ENCODE peak calls at places on chromosomes 7 and 10, in ten cellular contexts. One of them, this sample, is unnamed. For H3K4me1, the result is how much of the 10 kb centered on the place peaks cover.

GRCh38 chr7:123355576-123356195 is 155.9 kb upstream of the SLC13A1 start:
- DNase-seq in transverse colon: no peak
- DNase-seq in GM23338: peak
- DNase-seq in mammary epithelial cell: peak
- DNase-seq in A549: peak
- DNase-seq in lower lobe of right lung: no peak
- DNase-seq in Peyer's patch: no peak
- DNase-seq in cardiac muscle cell: no peak
- DNase-seq in uterus: no peak
- DNase-seq in SK-N-SH: no peak
- DNase-seq in this sample: no peak

GRCh38 chr10:103942866-103943265 is 24.1 kb upstream of the SLK start:
- DNase-seq in uterus: no peak
- DNase-seq in mammary epithelial cell: no peak
- DNase-seq in lower lobe of right lung: no peak
- DNase-seq in cardiac muscle cell: no peak
- DNase-seq in transverse colon: no peak
- DNase-seq in SK-N-SH: no peak
- DNase-seq in A549: no peak
- DNase-seq in GM23338: no peak
- DNase-seq in Peyer's patch: no peak
- DNase-seq in this sample: no peak

GRCh38 chr10:76946268-76946667 is 691.3 kb downstream of the KCNMA1 start:
- DNase-seq in uterus: no peak
- DNase-seq in A549: no peak
- DNase-seq in GM23338: no peak
- DNase-seq in transverse colon: no peak
- DNase-seq in SK-N-SH: no peak
- DNase-seq in mammary epithelial cell: peak
- DNase-seq in lower lobe of right lung: no peak
- DNase-seq in Peyer's patch: no peak
- DNase-seq in cardiac muscle cell: no peak
- DNase-seq in this sample: peak

GRCh38 chr10:69464801-69465401 is 13.6 kb downstream of the TSPAN15 start:
- DNase-seq in mammary epithelial cell: no peak
- DNase-seq in SK-N-SH: no peak
- DNase-seq in Peyer's patch: peak
- DNase-seq in cardiac muscle cell: no peak
- DNase-seq in transverse colon: peak
- DNase-seq in GM23338: no peak
- DNase-seq in uterus: no peak
- DNase-seq in lower lobe of right lung: peak
- DNase-seq in A549: no peak
- DNase-seq in this sample: no peak

GRCh38 chr7:4665661-4666060 is 16.4 kb upstream of the FOXK1 start:
- DNase-seq in Peyer's patch: no peak
- DNase-seq in A549: peak
- DNase-seq in transverse colon: no peak
- DNase-seq in mammary epithelial cell: peak
- DNase-seq in uterus: no peak
- DNase-seq in cardiac muscle cell: no peak
- DNase-seq in GM23338: no peak
- DNase-seq in lower lobe of right lung: no peak
- DNase-seq in SK-N-SH: no peak
- DNase-seq in this sample: no peak

GRCh38 chr7:36677769-36678435 is 46.4 kb downstream of the AOAH start:
- DNase-seq in SK-N-SH: no peak
- DNase-seq in lower lobe of right lung: no peak
- DNase-seq in A549: no peak
- DNase-seq in cardiac muscle cell: no peak
- DNase-seq in mammary epithelial cell: no peak
- DNase-seq in transverse colon: no peak
- DNase-seq in GM23338: no peak
- DNase-seq in Peyer's patch: no peak
- DNase-seq in uterus: no peak
- DNase-seq in this sample: no peak

GRCh38 chr7:100880645-100881044 is 5.7 kb downstream of the SRRT start:
- DNase-seq in Peyer's patch: no peak
- DNase-seq in SK-N-SH: no peak
- DNase-seq in cardiac muscle cell: no peak
- DNase-seq in lower lobe of right lung: no peak
- DNase-seq in GM23338: no peak
- DNase-seq in mammary epithelial cell: no peak
- DNase-seq in A549: no peak
- DNase-seq in uterus: no peak
- DNase-seq in transverse colon: no peak
- DNase-seq in this sample: no peak

GRCh38 chr7:48035967-48036478 is 680 bp downstream of the C7orf57 start:
- DNase-seq in mammary epithelial cell: peak
- DNase-seq in A549: peak
- DNase-seq in transverse colon: peak
- DNase-seq in uterus: no peak
- DNase-seq in SK-N-SH: peak
- DNase-seq in cardiac muscle cell: peak
- DNase-seq in GM23338: peak
- DNase-seq in Peyer's patch: peak
- DNase-seq in lower lobe of right lung: peak
- DNase-seq in this sample: peak

GRCh38 chr10:13299437-13300287 is at the start of gene PHYH:
- DNase-seq in SK-N-SH: peak
- DNase-seq in A549: peak
- DNase-seq in transverse colon: peak
- DNase-seq in lower lobe of right lung: peak
- DNase-seq in cardiac muscle cell: peak
- DNase-seq in uterus: peak
- DNase-seq in Peyer's patch: peak
- DNase-seq in mammary epithelial cell: peak
- DNase-seq in GM23338: peak
- DNase-seq in this sample: peak

GRCh38 chr10:8361510-8361844 is 307.0 kb downstream of the GATA3 start:
- DNase-seq in SK-N-SH: no peak
- DNase-seq in GM23338: no peak
- DNase-seq in cardiac muscle cell: no peak
- DNase-seq in transverse colon: no peak
- DNase-seq in mammary epithelial cell: no peak
- DNase-seq in uterus: no peak
- DNase-seq in lower lobe of right lung: no peak
- DNase-seq in Peyer's patch: no peak
- DNase-seq in A549: no peak
- DNase-seq in this sample: no peak

GRCh38 chr10:97539523-97540200 is 32.9 kb upstream of the ANKRD2 start:
- DNase-seq in transverse colon: no peak
- DNase-seq in GM23338: peak
- DNase-seq in Peyer's patch: no peak
- DNase-seq in SK-N-SH: no peak
- DNase-seq in uterus: peak
- DNase-seq in A549: no peak
- DNase-seq in mammary epithelial cell: no peak
- DNase-seq in cardiac muscle cell: no peak
- DNase-seq in lower lobe of right lung: no peak
- DNase-seq in this sample: peak
- H3K27ac ChIP-seq in transverse colon: peak
- H3K27ac ChIP-seq in GM23338: peak
- H3K27ac ChIP-seq in Peyer's patch: no peak
- H3K27ac ChIP-seq in SK-N-SH: peak
- H3K27ac ChIP-seq in uterus: peak
- H3K27ac ChIP-seq in A549: peak
- H3K27ac ChIP-seq in mammary epithelial cell: peak
- H3K27ac ChIP-seq in cardiac muscle cell: no peak
- H3K27ac ChIP-seq in lower lobe of right lung: peak
- H3K27ac ChIP-seq in this sample: peak

DNA sequence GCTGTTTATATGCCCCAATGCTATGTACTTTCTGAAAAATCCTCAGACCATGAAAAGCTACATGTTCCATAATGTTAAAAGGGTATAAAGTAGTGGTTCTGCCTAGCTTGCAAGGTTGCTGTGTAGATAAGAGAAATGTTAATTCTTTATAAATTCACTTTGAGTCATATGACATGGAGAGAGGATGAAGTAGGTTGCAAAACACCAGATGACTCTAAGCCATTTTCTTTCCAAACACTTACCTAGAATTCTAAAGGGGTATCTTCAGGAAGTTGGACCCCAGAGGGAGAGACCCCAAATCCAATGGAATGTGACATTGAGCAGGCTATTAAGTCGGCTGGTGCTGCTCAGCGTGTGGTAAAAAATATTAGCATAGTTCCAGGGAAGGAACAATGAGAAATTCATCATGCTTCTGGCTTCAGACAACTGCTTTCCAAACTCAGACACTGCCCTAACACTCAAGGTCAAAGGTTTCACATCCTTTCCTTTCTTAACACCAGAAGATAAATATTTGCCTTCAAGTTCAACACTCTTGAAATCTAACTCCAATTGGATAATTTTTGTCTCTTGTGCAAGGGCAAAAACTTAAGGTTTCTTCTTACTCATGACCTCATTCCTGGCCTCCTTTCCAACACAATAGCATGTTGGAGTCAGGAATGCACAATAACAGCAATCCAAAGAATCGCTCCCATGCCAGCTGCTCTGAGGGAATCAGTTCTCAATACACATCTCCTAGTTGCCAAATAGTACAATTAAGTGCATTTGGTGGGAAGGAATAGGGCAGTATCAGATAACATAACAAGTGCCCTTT is 100.7 kb upstream of the AFAP1L2 start:
- DNase-seq in transverse colon: no peak
- DNase-seq in A549: peak
- DNase-seq in mammary epithelial cell: peak
- DNase-seq in lower lobe of right lung: no peak
- DNase-seq in GM23338: peak
- DNase-seq in uterus: peak
- DNase-seq in Peyer's patch: no peak
- DNase-seq in cardiac muscle cell: no peak
- DNase-seq in SK-N-SH: no peak
- DNase-seq in this sample: no peak
- H3K4me1 ChIP-seq in transverse colon: half or more
- H3K4me1 ChIP-seq in A549: under half
- H3K4me1 ChIP-seq in mammary epithelial cell: under half
- H3K4me1 ChIP-seq in lower lobe of right lung: under half
- H3K4me1 ChIP-seq in GM23338: under half
- H3K4me1 ChIP-seq in uterus: under half
- H3K4me1 ChIP-seq in Peyer's patch: under half
- H3K4me1 ChIP-seq in cardiac muscle cell: under half
- H3K4me1 ChIP-seq in SK-N-SH: under half
- H3K4me1 ChIP-seq in this sample: half or more

GRCh38 chr7:29113384-29114102 is 32.8 kb downstream of the CPVL start:
- DNase-seq in mammary epithelial cell: peak
- DNase-seq in lower lobe of right lung: no peak
- DNase-seq in A549: peak
- DNase-seq in SK-N-SH: no peak
- DNase-seq in GM23338: peak
- DNase-seq in transverse colon: peak
- DNase-seq in cardiac muscle cell: peak
- DNase-seq in uterus: no peak
- DNase-seq in Peyer's patch: no peak
- DNase-seq in this sample: no peak

GRCh38 chr7:29115753-29116152 is 30.6 kb downstream of the CPVL start:
- DNase-seq in mammary epithelial cell: no peak
- DNase-seq in transverse colon: no peak
- DNase-seq in SK-N-SH: no peak
- DNase-seq in cardiac muscle cell: no peak
- DNase-seq in Peyer's patch: no peak
- DNase-seq in uterus: no peak
- DNase-seq in lower lobe of right lung: no peak
- DNase-seq in A549: no peak
- DNase-seq in GM23338: no peak
- DNase-seq in this sample: no peak

GRCh38 chr7:29115130-29115529 is 31.2 kb downstream of the CPVL start:
- DNase-seq in GM23338: no peak
- DNase-seq in mammary epithelial cell: no peak
- DNase-seq in lower lobe of right lung: no peak
- DNase-seq in A549: no peak
- DNase-seq in cardiac muscle cell: no peak
- DNase-seq in uterus: no peak
- DNase-seq in SK-N-SH: no peak
- DNase-seq in Peyer's patch: no peak
- DNase-seq in transverse colon: no peak
- DNase-seq in this sample: no peak

GRCh38 chr7:29109815-29110385 is 36.4 kb downstream of the CPVL start:
- DNase-seq in mammary epithelial cell: peak
- DNase-seq in Peyer's patch: no peak
- DNase-seq in GM23338: no peak
- DNase-seq in lower lobe of right lung: no peak
- DNase-seq in transverse colon: no peak
- DNase-seq in cardiac muscle cell: no peak
- DNase-seq in A549: no peak
- DNase-seq in uterus: no peak
- DNase-seq in SK-N-SH: no peak
- DNase-seq in this sample: no peak

DNA sequence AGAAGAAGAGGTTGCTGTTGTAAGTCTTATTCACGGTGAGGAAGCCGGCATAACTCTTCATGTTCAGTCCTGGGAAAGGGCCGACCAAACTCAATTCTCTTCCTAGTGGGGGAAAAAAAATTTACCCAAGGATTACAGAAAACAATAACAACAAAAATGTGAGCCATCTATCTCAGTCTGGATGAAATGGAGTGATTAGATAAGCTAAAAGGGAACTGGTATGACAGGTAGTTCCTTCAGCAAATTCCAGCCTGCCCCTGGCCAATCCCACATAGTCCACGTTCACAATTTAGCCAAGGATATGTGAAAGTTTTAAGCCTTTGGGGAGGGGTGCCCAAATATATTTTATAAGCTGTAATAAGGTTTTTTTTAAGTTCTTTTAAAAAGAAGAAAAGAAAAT is 33.6 kb downstream of the CPVL start:
- DNase-seq in transverse colon: no peak
- DNase-seq in lower lobe of right lung: no peak
- DNase-seq in GM23338: no peak
- DNase-seq in uterus: no peak
- DNase-seq in cardiac muscle cell: no peak
- DNase-seq in SK-N-SH: no peak
- DNase-seq in A549: no peak
- DNase-seq in Peyer's patch: no peak
- DNase-seq in mammary epithelial cell: no peak
- DNase-seq in this sample: no peak
- TF ChIP-seq CTCF in transverse colon: no peak
- TF ChIP-seq CTCF in lower lobe of right lung: no peak
- TF ChIP-seq CTCF in GM23338: no peak
- TF ChIP-seq CTCF in uterus: no peak
- TF ChIP-seq CTCF in cardiac muscle cell: no peak
- TF ChIP-seq CTCF in SK-N-SH: no peak
- TF ChIP-seq CTCF in A549: no peak
- TF ChIP-seq CTCF in Peyer's patch: no peak
- TF ChIP-seq CTCF in mammary epithelial cell: no peak
- TF ChIP-seq CTCF in this sample: no peak

GRCh38 chr7:92178928-92179373 is at the start of gene LRRD1:
- DNase-seq in transverse colon: peak
- DNase-seq in A549: peak
- DNase-seq in lower lobe of right lung: peak
- DNase-seq in Peyer's patch: peak
- DNase-seq in mammary epithelial cell: peak
- DNase-seq in SK-N-SH: peak
- DNase-seq in GM23338: peak
- DNase-seq in uterus: peak
- DNase-seq in cardiac muscle cell: peak
- DNase-seq in this sample: peak

GRCh38 chr7:92179393-92179924 is 517 bp upstream of the LRRD1 start:
- DNase-seq in A549: no peak
- DNase-seq in GM23338: peak
- DNase-seq in Peyer's patch: no peak
- DNase-seq in uterus: peak
- DNase-seq in transverse colon: no peak
- DNase-seq in SK-N-SH: no peak
- DNase-seq in lower lobe of right lung: no peak
- DNase-seq in cardiac muscle cell: no peak
- DNase-seq in mammary epithelial cell: no peak
- DNase-seq in this sample: no peak

GRCh38 chr7:92177362-92177761 is 1.6 kb downstream of the LRRD1 start:
- DNase-seq in A549: peak
- DNase-seq in Peyer's patch: no peak
- DNase-seq in transverse colon: no peak
- DNase-seq in SK-N-SH: no peak
- DNase-seq in GM23338: no peak
- DNase-seq in mammary epithelial cell: peak
- DNase-seq in lower lobe of right lung: no peak
- DNase-seq in cardiac muscle cell: no peak
- DNase-seq in uterus: no peak
- DNase-seq in this sample: no peak
- H3K27ac ChIP-seq in A549: no peak
- H3K27ac ChIP-seq in Peyer's patch: no peak
- H3K27ac ChIP-seq in transverse colon: no peak
- H3K27ac ChIP-seq in SK-N-SH: no peak
- H3K27ac ChIP-seq in GM23338: no peak
- H3K27ac ChIP-seq in mammary epithelial cell: no peak
- H3K27ac ChIP-seq in lower lobe of right lung: no peak
- H3K27ac ChIP-seq in cardiac muscle cell: no peak
- H3K27ac ChIP-seq in uterus: no peak
- H3K27ac ChIP-seq in this sample: no peak